ENCODE peak calls at places on chromosome 21, in four cellular contexts. One of them, this sample, is unnamed.

GRCh38 chr21:40179167-40179566 is 311.9 kb downstream of the PCP4 start:
- DNase-seq in K562: no peak
- DNase-seq in WTC11: no peak
- DNase-seq in H1: no peak
- DNase-seq in this sample: no peak

GRCh38 chr21:44304041-44304738 is 4.3 kb downstream of the PFKL start:
- DNase-seq in K562: no peak
- DNase-seq in WTC11: no peak
- DNase-seq in H1: no peak
- DNase-seq in this sample: no peak

GRCh38 chr21:33541756-33542639 is at the start of gene GART:
- DNase-seq in K562: peak
- DNase-seq in WTC11: peak
- DNase-seq in H1: peak
- DNase-seq in this sample: peak

GRCh38 chr21:29208044-29208665 is 77.7 kb downstream of the MAP3K7CL start:
- DNase-seq in K562: no peak
- DNase-seq in WTC11: no peak
- DNase-seq in H1: no peak
- DNase-seq in this sample: no peak

GRCh38 chr21:34936299-34936698 is 112.8 kb downstream of the RUNX1 start:
- DNase-seq in K562: no peak
- DNase-seq in WTC11: no peak
- DNase-seq in H1: no peak
- DNase-seq in this sample: no peak

GRCh38 chr21:43884012-43884860 is 19.2 kb downstream of the AGPAT3 start:
- DNase-seq in K562: peak
- DNase-seq in WTC11: no peak
- DNase-seq in H1: no peak
- DNase-seq in this sample: peak

GRCh38 chr21:17644186-17644585 is 31.5 kb upstream of the BTG3 start:
- DNase-seq in K562: no peak
- DNase-seq in WTC11: no peak
- DNase-seq in H1: no peak
- DNase-seq in this sample: no peak

GRCh38 chr21:31284797-31285397 is 59.2 kb downstream of the TIAM1 start:
- DNase-seq in K562: no peak
- DNase-seq in WTC11: no peak
- DNase-seq in H1: no peak
- DNase-seq in this sample: no peak

GRCh38 chr21:31383770-31384169 is 39.7 kb upstream of the TIAM1 start:
- DNase-seq in K562: no peak
- DNase-seq in WTC11: no peak
- DNase-seq in H1: no peak
- DNase-seq in this sample: no peak

GRCh38 chr21:32994305-32994704 is 31.4 kb upstream of the OLIG2 start:
- DNase-seq in K562: peak
- DNase-seq in WTC11: no peak
- DNase-seq in H1: no peak
- DNase-seq in this sample: no peak

GRCh38 chr21:17370263-17370662 is 142.6 kb upstream of the CXADR start:
- DNase-seq in K562: no peak
- DNase-seq in WTC11: no peak
- DNase-seq in H1: no peak
- DNase-seq in this sample: no peak

GRCh38 chr21:33374080-33374873 is 28.9 kb upstream of the IFNGR2 start:
- DNase-seq in K562: no peak
- DNase-seq in WTC11: peak
- DNase-seq in H1: no peak
- DNase-seq in this sample: peak

GRCh38 chr21:24716306-24716918 is 890.9 kb downstream of the MRPL39 start:
- DNase-seq in K562: no peak
- DNase-seq in WTC11: no peak
- DNase-seq in H1: no peak
- DNase-seq in this sample: no peak

GRCh38 chr21:35488941-35489340 is 439.8 kb upstream of the RUNX1 start:
- DNase-seq in K562: no peak
- DNase-seq in WTC11: no peak
- DNase-seq in H1: no peak
- DNase-seq in this sample: no peak

GRCh38 chr21:34640858-34641257 is 25.9 kb upstream of the RCAN1 start:
- DNase-seq in K562: no peak
- DNase-seq in WTC11: no peak
- DNase-seq in H1: no peak
- DNase-seq in this sample: no peak

GRCh38 chr21:40176732-40177131 is 309.5 kb downstream of the PCP4 start:
- DNase-seq in K562: no peak
- DNase-seq in WTC11: no peak
- DNase-seq in H1: no peak
- DNase-seq in this sample: no peak

GRCh38 chr21:32132911-32133310 is 145.9 kb downstream of the MIS18A start:
- DNase-seq in K562: no peak
- DNase-seq in WTC11: no peak
- DNase-seq in H1: no peak
- DNase-seq in this sample: no peak

GRCh38 chr21:33892853-33893252 is 22.8 kb downstream of the ATP5PO start:
- DNase-seq in K562: peak
- DNase-seq in WTC11: peak
- DNase-seq in H1: peak
- DNase-seq in this sample: peak

GRCh38 chr21:34545079-34545884 is 33.3 kb upstream of the KCNE1 start:
- DNase-seq in K562: no peak
- DNase-seq in WTC11: no peak
- DNase-seq in H1: no peak
- DNase-seq in this sample: peak

GRCh38 chr21:21547368-21547953 is 549.3 kb downstream of the NCAM2 start:
- DNase-seq in K562: no peak
- DNase-seq in WTC11: no peak
- DNase-seq in H1: no peak
- DNase-seq in this sample: no peak

GRCh38 chr21:32330784-32331311 is 32.2 kb downstream of the MRAP start:
- DNase-seq in K562: no peak
- DNase-seq in WTC11: no peak
- DNase-seq in H1: no peak
- DNase-seq in this sample: peak

GRCh38 chr21:34336756-34337391 is 26.9 kb upstream of the KCNE2 start:
- DNase-seq in K562: no peak
- DNase-seq in WTC11: no peak
- DNase-seq in H1: no peak
- DNase-seq in this sample: no peak

GRCh38 chr21:16376673-16377072 is 646.9 kb downstream of the USP25 start:
- DNase-seq in K562: no peak
- DNase-seq in WTC11: no peak
- DNase-seq in H1: no peak
- DNase-seq in this sample: no peak

GRCh38 chr21:29149771-29150425 is 19.5 kb downstream of the MAP3K7CL start:
- DNase-seq in K562: no peak
- DNase-seq in WTC11: no peak
- DNase-seq in H1: no peak
- DNase-seq in this sample: no peak

GRCh38 chr21:29649370-29649963 is 290.3 kb downstream of the GRIK1 start:
- DNase-seq in K562: peak
- DNase-seq in WTC11: no peak
- DNase-seq in H1: no peak
- DNase-seq in this sample: no peak

GRCh38 chr21:34536820-34537219 is 24.8 kb upstream of the KCNE1 start:
- DNase-seq in K562: no peak
- DNase-seq in WTC11: no peak
- DNase-seq in H1: no peak
- DNase-seq in this sample: peak

GRCh38 chr21:44006656-44007055 is 5.5 kb upstream of the TRAPPC10 start:
- DNase-seq in K562: no peak
- DNase-seq in WTC11: no peak
- DNase-seq in H1: no peak
- DNase-seq in this sample: no peak

GRCh38 chr21:34909492-34910292 is 139.4 kb downstream of the RUNX1 start:
- DNase-seq in K562: no peak
- DNase-seq in WTC11: no peak
- DNase-seq in H1: no peak
- DNase-seq in this sample: no peak

GRCh38 chr21:32285476-32285875 is 6.6 kb upstream of the MIS18A start:
- DNase-seq in K562: no peak
- DNase-seq in WTC11: no peak
- DNase-seq in H1: no peak
- DNase-seq in this sample: no peak

GRCh38 chr21:33042812-33043211 is 17.1 kb downstream of the OLIG2 start:
- DNase-seq in K562: no peak
- DNase-seq in WTC11: no peak
- DNase-seq in H1: no peak
- DNase-seq in this sample: no peak

GRCh38 chr21:43921979-43922945 is 57.2 kb downstream of the AGPAT3 start:
- DNase-seq in K562: peak
- DNase-seq in WTC11: no peak
- DNase-seq in H1: no peak
- DNase-seq in this sample: no peak

GRCh38 chr21:29819675-29820337 is 120.0 kb downstream of the GRIK1 start:
- DNase-seq in K562: no peak
- DNase-seq in WTC11: no peak
- DNase-seq in H1: no peak
- DNase-seq in this sample: no peak

GRCh38 chr21:31974454-31974985 is 101.7 kb downstream of the HUNK start:
- DNase-seq in K562: no peak
- DNase-seq in WTC11: peak
- DNase-seq in H1: no peak
- DNase-seq in this sample: no peak

GRCh38 chr21:33844104-33844889 is 71.3 kb downstream of the ATP5PO start:
- DNase-seq in K562: no peak
- DNase-seq in WTC11: no peak
- DNase-seq in H1: no peak
- DNase-seq in this sample: peak

GRCh38 chr21:29887313-29888009 is 52.3 kb downstream of the GRIK1 start:
- DNase-seq in K562: no peak
- DNase-seq in WTC11: no peak
- DNase-seq in H1: no peak
- DNase-seq in this sample: no peak

GRCh38 chr21:33964706-33965325 is 49.2 kb upstream of the ATP5PO start:
- DNase-seq in K562: no peak
- DNase-seq in WTC11: no peak
- DNase-seq in H1: no peak
- DNase-seq in this sample: no peak

GRCh38 chr21:31363720-31364119 is 19.7 kb upstream of the TIAM1 start:
- DNase-seq in K562: no peak
- DNase-seq in WTC11: no peak
- DNase-seq in H1: no peak
- DNase-seq in this sample: no peak

GRCh38 chr21:36861595-36861883 is 104.9 kb downstream of the HLCS start:
- DNase-seq in K562: no peak
- DNase-seq in WTC11: no peak
- DNase-seq in H1: no peak
- DNase-seq in this sample: no peak

GRCh38 chr21:36860736-36861594 is 105.5 kb downstream of the HLCS start:
- DNase-seq in K562: peak
- DNase-seq in WTC11: no peak
- DNase-seq in H1: no peak
- DNase-seq in this sample: peak

GRCh38 chr21:36859744-36860501 is 106.5 kb downstream of the HLCS start:
- DNase-seq in K562: peak
- DNase-seq in WTC11: peak
- DNase-seq in H1: peak
- DNase-seq in this sample: peak

GRCh38 chr21:36863260-36863659 is 103.2 kb downstream of the HLCS start:
- DNase-seq in K562: no peak
- DNase-seq in WTC11: no peak
- DNase-seq in H1: no peak
- DNase-seq in this sample: peak

GRCh38 chr21:36861924-36862323 is 104.5 kb downstream of the HLCS start:
- DNase-seq in K562: no peak
- DNase-seq in WTC11: no peak
- DNase-seq in H1: no peak
- DNase-seq in this sample: no peak
- TF ChIP-seq ATF3 in K562: no peak
- TF ChIP-seq ATF3 in WTC11: no peak
- TF ChIP-seq ATF3 in H1: no peak
- TF ChIP-seq ATF3 in this sample: no peak

GRCh38 chr21:38760017-38760761 is 45.5 kb upstream of the ETS2 start:
- DNase-seq in K562: no peak
- DNase-seq in WTC11: no peak
- DNase-seq in H1: no peak
- DNase-seq in this sample: no peak
- TF ChIP-seq USF2 in K562: no peak
- TF ChIP-seq USF2 in WTC11: no peak
- TF ChIP-seq USF2 in H1: no peak
- TF ChIP-seq USF2 in this sample: no peak

GRCh38 chr21:28127390-28127789 is 865.3 kb downstream of the LTN1 start:
- DNase-seq in K562: no peak
- DNase-seq in WTC11: no peak
- DNase-seq in H1: no peak
- DNase-seq in this sample: no peak

GRCh38 chr21:28136687-28137086 is 856.0 kb downstream of the LTN1 start:
- DNase-seq in K562: no peak
- DNase-seq in WTC11: no peak
- DNase-seq in H1: no peak
- DNase-seq in this sample: no peak

GRCh38 chr21:28133116-28133515 is 859.6 kb downstream of the LTN1 start:
- DNase-seq in K562: no peak
- DNase-seq in WTC11: no peak
- DNase-seq in H1: no peak
- DNase-seq in this sample: no peak

GRCh38 chr21:28135646-28136045 is 857.0 kb downstream of the LTN1 start:
- DNase-seq in K562: no peak
- DNase-seq in WTC11: no peak
- DNase-seq in H1: no peak
- DNase-seq in this sample: no peak

DNA sequence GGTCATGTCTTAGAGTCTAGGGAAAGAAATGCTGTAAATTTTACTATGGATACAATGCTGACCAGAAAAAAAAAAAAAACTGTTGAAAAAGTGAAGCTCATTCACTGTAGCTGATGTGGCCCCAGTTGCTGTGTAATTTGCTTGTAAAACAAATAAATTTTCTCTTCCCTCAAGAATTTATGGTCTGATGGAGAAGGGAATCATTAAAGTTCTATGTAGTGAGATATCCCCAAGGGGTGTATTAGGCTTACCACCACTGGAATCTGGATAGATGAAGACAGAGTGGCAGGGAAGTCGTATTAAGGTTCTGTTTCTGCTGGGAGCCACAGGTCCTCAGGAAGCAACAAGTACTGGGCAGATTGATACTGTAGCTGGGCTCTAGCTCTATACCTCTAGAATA is 860.0 kb downstream of the LTN1 start:
- DNase-seq in K562: no peak
- DNase-seq in WTC11: no peak
- DNase-seq in H1: no peak
- DNase-seq in this sample: no peak
- TF ChIP-seq ATF3 in K562: no peak
- TF ChIP-seq ATF3 in WTC11: no peak
- TF ChIP-seq ATF3 in H1: no peak
- TF ChIP-seq ATF3 in this sample: no peak

DNA sequence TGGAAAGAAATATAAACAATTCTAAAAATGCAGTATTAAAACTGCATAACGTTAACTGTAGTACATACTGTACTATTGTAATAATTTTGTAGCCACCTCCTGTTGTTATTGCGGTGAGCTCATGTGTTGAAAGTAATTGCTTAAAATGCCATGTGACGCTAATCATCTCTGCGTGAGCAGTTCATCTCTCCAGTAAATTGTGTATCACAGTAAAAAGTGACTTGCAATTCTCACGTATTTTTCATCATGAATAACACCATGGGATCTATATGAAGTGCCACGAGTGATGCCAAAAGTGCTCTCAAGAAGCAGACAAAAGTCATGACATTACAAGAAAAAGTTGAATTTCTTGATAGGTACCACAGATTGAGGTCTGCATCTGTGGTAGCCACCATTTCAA is 82.4 kb upstream of the CYYR1 start:
- DNase-seq in K562: no peak
- DNase-seq in WTC11: no peak
- DNase-seq in H1: no peak
- DNase-seq in this sample: no peak
- TF ChIP-seq USF2 in K562: no peak
- TF ChIP-seq USF2 in WTC11: no peak
- TF ChIP-seq USF2 in H1: no peak
- TF ChIP-seq USF2 in this sample: no peak